ENCODE peak calls at places on chromosome 7, in ten cellular contexts. N, H, O, T, G, Y, U, A, W and P are unnamed samples.

GRCh38 chr7:50379082-50379481 is 71.1 kb downstream of the FIGNL1 start:
- DNase-seq in W (no peak), N (no peak), T (peak; percentile 90), H (no peak), G (no peak), O (no peak), A (no peak), U (peak; percentile 28), Y (no peak), P (no peak)

GRCh38 chr7:29749701-29750321 is 56.5 kb upstream of the WIPF3 start:
- DNase-seq in U (no peak), Y (no peak), A (no peak), T (no peak), H (no peak), O (no peak), W (no peak), N (peak; percentile 4), G (no peak), P (peak; percentile 84)

GRCh38 chr7:122829962-122830361 is 56.3 kb downstream of the CADPS2 start:
- DNase-seq in H (no peak), Y (no peak), W (no peak), O (no peak), A (no peak), G (no peak), U (no peak), N (no peak), T (no peak), P (no peak)

GRCh38 chr7:5284304-5285281 is 1.9 kb downstream of the SLC29A4 start:
- DNase-seq in H (peak; percentile 55), U (peak; percentile 63), N (no peak), Y (no peak), T (peak; percentile 45), A (no peak), W (no peak), G (no peak), O (no peak), P (peak; percentile 70)

GRCh38 chr7:151455690-151456089 is 15.7 kb upstream of the CRYGN start:
- DNase-seq in T (no peak), N (no peak), O (no peak), W (no peak), U (no peak), A (no peak), H (no peak), G (no peak), Y (no peak), P (no peak)

GRCh38 chr7:18508441-18509427 is 13.2 kb downstream of the HDAC9 start:
- DNase-seq in A (no peak), O (peak; percentile 89), H (no peak), U (no peak), G (no peak), T (peak; percentile 87), W (peak; percentile 93), N (peak; percentile 93), Y (no peak), P (no peak)

GRCh38 chr7:134311807-134312206 is 4.9 kb downstream of the SLC35B4 start:
- DNase-seq in T (no peak), A (no peak), H (no peak), N (no peak), G (no peak), O (no peak), Y (no peak), U (no peak), W (no peak), P (no peak)

GRCh38 chr7:52129278-52129677 is 812.7 kb upstream of the COBL start:
- DNase-seq in U (no peak), Y (no peak), O (no peak), G (no peak), T (no peak), N (no peak), W (no peak), H (no peak), A (no peak), P (no peak)

GRCh38 chr7:17105701-17106100 is 192.8 kb upstream of the AHR start:
- DNase-seq in T (no peak), Y (no peak), A (no peak), W (no peak), G (no peak), H (no peak), N (no peak), U (no peak), O (no peak), P (no peak)

GRCh38 chr7:134935701-134936100 is 50.6 kb upstream of the AGBL3 start:
- DNase-seq in W (no peak), N (no peak), Y (no peak), H (no peak), G (no peak), T (no peak), A (no peak), U (no peak), O (no peak), P (no peak)

GRCh38 chr7:51102828-51103227 is 213.8 kb downstream of the COBL start:
- DNase-seq in T (no peak), N (peak; percentile 81), A (no peak), G (no peak), W (no peak), O (no peak), H (no peak), Y (no peak), U (no peak), P (no peak)

GRCh38 chr7:43868181-43868580 is 1.1 kb downstream of the MRPS24 start:
- DNase-seq in G (no peak), W (no peak), N (no peak), A (no peak), U (no peak), Y (no peak), O (no peak), T (no peak), H (no peak), P (no peak)

GRCh38 chr7:42227931-42228591 is 8.9 kb downstream of the GLI3 start:
- DNase-seq in N (peak; percentile 15), W (no peak), H (peak; percentile 33), Y (no peak), G (no peak), U (peak; percentile 14), T (no peak), A (no peak), O (no peak), P (no peak)

GRCh38 chr7:149764481-149765398 is 8.6 kb downstream of the ZNF467 start:
- DNase-seq in N (no peak), U (peak; percentile 49), Y (no peak), H (peak; percentile 35), O (no peak), A (no peak), G (no peak), T (no peak), W (no peak), P (no peak)

GRCh38 chr7:1849351-1849951 is 179.4 kb downstream of the ELFN1 start:
- DNase-seq in W (no peak), U (no peak), Y (no peak), G (no peak), A (no peak), N (no peak), H (no peak), T (no peak), O (no peak), P (no peak)

GRCh38 chr7:74288034-74288881 is 949 bp upstream of the CLIP2 start:
- DNase-seq in T (no peak), G (no peak), Y (no peak), A (no peak), O (no peak), U (no peak), N (no peak), W (no peak), H (no peak), P (peak; percentile 56)

GRCh38 chr7:3294432-3295100 is 6.5 kb upstream of the SDK1 start:
- DNase-seq in U (no peak), O (no peak), W (no peak), N (no peak), Y (no peak), T (peak; percentile 38), G (no peak), H (no peak), A (no peak), P (no peak)

GRCh38 chr7:43302211-43302711 is 189.8 kb downstream of the HECW1 start:
- DNase-seq in H (peak; percentile 26), N (peak; percentile 73), G (no peak), Y (peak; percentile 100), W (no peak), T (peak; percentile 91), U (no peak), O (no peak), A (no peak), P (no peak)

GRCh38 chr7:3791327-3791726 is 490.3 kb downstream of the SDK1 start:
- DNase-seq in H (no peak), G (no peak), Y (no peak), N (no peak), U (no peak), W (no peak), A (no peak), O (no peak), T (no peak), P (no peak)

GRCh38 chr7:26368542-26368941 is 76.9 kb downstream of the SNX10 start:
- DNase-seq in H (no peak), A (no peak), W (no peak), O (no peak), T (peak; percentile 14), G (no peak), N (no peak), U (no peak), Y (no peak), P (no peak)

GRCh38 chr7:42262907-42263466 is 26.0 kb upstream of the GLI3 start:
- DNase-seq in N (no peak), T (peak; percentile 69), O (peak; percentile 52), G (no peak), H (no peak), A (no peak), U (no peak), Y (no peak), W (no peak), P (no peak)

GRCh38 chr7:47795631-47796030 is 152.6 kb downstream of the PKD1L1 start:
- DNase-seq in Y (no peak), O (peak; percentile 88), A (no peak), G (no peak), N (peak; percentile 75), W (no peak), T (no peak), U (no peak), H (no peak), P (no peak)

GRCh38 chr7:137454169-137455166 is 110.9 kb upstream of the PTN start:
- DNase-seq in T (peak; percentile 57), O (peak; percentile 31), W (peak; percentile 24), N (peak; percentile 30), G (no peak), A (no peak), H (no peak), Y (peak; percentile 25), U (no peak), P (peak; percentile 48)

GRCh38 chr7:75849573-75849972 is 29.3 kb upstream of the RHBDD2 start:
- DNase-seq in T (peak; percentile 39), W (no peak), O (no peak), H (no peak), G (no peak), U (no peak), Y (no peak), A (no peak), N (no peak), P (no peak)

GRCh38 chr7:143299840-143300239 is 11.7 kb downstream of the CASP2 start:
- DNase-seq in O (no peak), G (peak; percentile 54), N (no peak), H (peak; percentile 66), T (peak; percentile 45), W (no peak), U (no peak), A (peak; percentile 66), Y (no peak), P (peak; percentile 64)

GRCh38 chr7:18437086-18437485 is 58.5 kb upstream of the HDAC9 start:
- DNase-seq in T (no peak), O (no peak), H (no peak), A (no peak), U (no peak), N (no peak), W (no peak), G (no peak), Y (no peak), P (no peak)

GRCh38 chr7:101200504-101200861 is 353 bp downstream of the MOGAT3 start:
- DNase-seq in T (no peak), O (no peak), W (no peak), U (no peak), G (no peak), A (no peak), N (no peak), Y (no peak), H (no peak), P (no peak)

GRCh38 chr7:111357691-111358090 is 204.6 kb downstream of the IMMP2L start:
- DNase-seq in H (no peak), U (no peak), O (no peak), N (peak; percentile 25), A (no peak), Y (no peak), G (no peak), T (peak; percentile 73), W (no peak), P (no peak)